ENCODE peak calls at places on chromosomes 5 and 9, in nine cellular contexts. Z is PC-9, T is spleen, G is lower lobe of right lung, X is bronchial epithelial cell, H is retinal pigment epithelial cell, S is body of pancreas, W is MM.1S, L is A673. P is an unnamed sample.

GRCh38 chr5:147479431-147479830 is 30.4 kb downstream of the DPYSL3 start:
- DNase-seq in Z (no peak), T (no peak), G (no peak), X (peak), H (no peak), S (no peak), W (no peak), L (peak), P (no peak)

GRCh38 chr5:42951847-42952411 is 88.2 kb downstream of the ANXA2R start:
- DNase-seq in Z (no peak), T (peak), G (peak), X (no peak), H (no peak), S (peak), W (peak), L (no peak), P (no peak)

GRCh38 chr9:135268981-135269380 is 181.5 kb downstream of the OLFM1 start:
- DNase-seq in Z (no peak), T (no peak), G (no peak), X (no peak), H (no peak), S (no peak), W (no peak), L (no peak), P (no peak)

GRCh38 chr5:111060169-111060568 is 11.3 kb upstream of the TSLP start:
- DNase-seq in Z (no peak), T (no peak), G (no peak), X (no peak), H (no peak), S (no peak), W (no peak), L (no peak), P (no peak)

GRCh38 chr5:79774855-79775237 is 85.2 kb downstream of the CMYA5 start:
- DNase-seq in Z (no peak), T (no peak), G (no peak), X (no peak), H (no peak), S (no peak), W (no peak), L (no peak), P (no peak)

GRCh38 chr9:134858051-134858841 is 22.4 kb upstream of the FCN2 start:
- DNase-seq in Z (peak), T (no peak), G (no peak), X (no peak), H (no peak), S (no peak), W (no peak), L (peak), P (no peak)

GRCh38 chr5:145797336-145797735 is 37.8 kb downstream of the PRELID2 start:
- DNase-seq in Z (no peak), T (no peak), G (no peak), X (peak), H (no peak), S (no peak), W (peak), L (peak), P (no peak)

GRCh38 chr9:111807197-111807596 is 12.5 kb upstream of the SHOC1 start:
- DNase-seq in Z (no peak), T (no peak), G (no peak), X (peak), H (no peak), S (no peak), W (no peak), L (no peak), P (no peak)

GRCh38 chr9:129962376-129962765 is 80.6 kb downstream of the FNBP1 start:
- DNase-seq in Z (no peak), T (no peak), G (no peak), X (no peak), H (no peak), S (no peak), W (no peak), L (no peak), P (no peak)

GRCh38 chr5:112372543-112372942 is 46.5 kb downstream of the EPB41L4A start:
- DNase-seq in Z (no peak), T (no peak), G (no peak), X (peak), H (no peak), S (no peak), W (no peak), L (no peak), P (no peak)

GRCh38 chr5:54985301-54986268 is at the start of gene ESM1:
- DNase-seq in Z (no peak), T (peak), G (peak), X (peak), H (no peak), S (peak), W (no peak), L (no peak), P (peak)

GRCh38 chr9:137113385-137114159 is 961 bp downstream of the DPP7 start:
- DNase-seq in Z (no peak), T (no peak), G (no peak), X (no peak), H (no peak), S (no peak), W (no peak), L (no peak), P (no peak)

GRCh38 chr5:67998709-67999251 is 216.8 kb upstream of the PIK3R1 start:
- DNase-seq in Z (no peak), T (peak), G (peak), X (peak), H (no peak), S (peak), W (no peak), L (peak), P (no peak)

GRCh38 chr9:38017149-38017884 is 51.7 kb downstream of the SHB start:
- DNase-seq in Z (peak), T (no peak), G (peak), X (peak), H (peak), S (peak), W (no peak), L (peak), P (no peak)

GRCh38 chr5:126487596-126487995 is 64.4 kb downstream of the GRAMD2B start:
- DNase-seq in Z (no peak), T (no peak), G (no peak), X (no peak), H (no peak), S (no peak), W (no peak), L (no peak), P (no peak)

GRCh38 chr5:126486332-126486731 is 63.1 kb downstream of the GRAMD2B start:
- DNase-seq in Z (no peak), T (no peak), G (no peak), X (no peak), H (no peak), S (no peak), W (no peak), L (no peak), P (no peak)

GRCh38 chr5:126492939-126493338 is 69.7 kb downstream of the GRAMD2B start:
- DNase-seq in Z (no peak), T (no peak), G (no peak), X (no peak), H (no peak), S (no peak), W (no peak), L (no peak), P (no peak)

GRCh38 chr5:126488362-126489065 is 65.3 kb downstream of the GRAMD2B start:
- DNase-seq in Z (no peak), T (no peak), G (no peak), X (no peak), H (peak), S (no peak), W (no peak), L (peak), P (no peak)

GRCh38 chr5:126490167-126490937 is 67.1 kb downstream of the GRAMD2B start:
- DNase-seq in Z (no peak), T (no peak), G (no peak), X (no peak), H (no peak), S (no peak), W (no peak), L (peak), P (peak)
- TF ChIP-seq CTCF in Z (no peak), T (no peak), G (no peak), X (peak), H (peak), S (no peak), W (no peak), L (peak), P (peak)

GRCh38 chr9:73093016-73093739 is 58.5 kb upstream of the ANXA1 start:
- DNase-seq in Z (no peak), T (no peak), G (no peak), X (no peak), H (no peak), S (no peak), W (no peak), L (no peak), P (no peak)
- TF ChIP-seq CTCF in Z (no peak), T (no peak), G (no peak), X (no peak), H (no peak), S (no peak), W (no peak), L (no peak), P (no peak)

DNA sequence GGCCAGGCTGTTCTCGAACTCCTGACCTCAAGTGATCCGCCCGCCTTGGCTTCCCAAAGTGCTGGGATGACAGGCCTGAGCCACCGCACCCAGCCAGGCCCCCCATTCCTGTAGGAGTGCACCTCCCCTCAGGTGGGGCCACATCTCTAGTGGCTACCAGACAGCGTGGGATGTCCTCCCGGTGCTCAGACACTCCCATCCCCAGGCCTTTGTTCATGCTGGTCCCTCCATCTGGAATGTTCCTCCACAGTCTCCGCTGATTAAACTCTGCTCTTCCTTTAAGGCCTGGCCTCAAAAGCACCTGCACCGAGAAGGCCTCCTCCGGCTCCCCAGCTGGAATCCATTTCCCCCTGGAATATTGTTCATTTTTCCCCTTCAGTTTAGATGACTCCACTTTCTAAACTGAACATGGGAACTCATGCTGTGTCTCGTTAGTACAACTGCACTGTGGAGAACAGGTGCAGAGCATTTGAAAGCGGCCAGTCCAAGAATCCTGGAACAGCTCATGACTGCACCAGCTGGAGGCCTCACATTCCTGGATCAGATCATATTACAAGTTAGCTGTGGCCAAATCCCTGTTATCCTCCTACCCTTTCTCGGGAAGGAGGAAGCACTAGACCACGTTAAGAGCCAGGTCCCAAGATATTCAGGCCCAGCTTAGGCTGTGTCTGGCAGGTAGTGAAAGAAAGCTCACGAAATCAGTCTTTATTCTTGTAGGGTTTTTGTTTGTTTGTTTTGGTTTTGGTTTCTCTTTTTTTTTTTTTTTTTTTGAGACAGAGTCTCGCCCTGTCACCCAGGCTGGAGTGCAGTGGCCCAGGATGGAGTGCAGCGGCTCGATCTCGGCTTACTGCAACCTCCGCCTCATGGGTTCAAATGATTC is 10.8 kb upstream of the PRRC2B start:
- DNase-seq in Z (peak), T (no peak), G (no peak), X (peak), H (peak), S (peak), W (peak), L (peak), P (peak)
- TF ChIP-seq CTCF in Z (no peak), T (no peak), G (no peak), X (no peak), H (no peak), S (no peak), W (no peak), L (no peak), P (no peak)

DNA sequence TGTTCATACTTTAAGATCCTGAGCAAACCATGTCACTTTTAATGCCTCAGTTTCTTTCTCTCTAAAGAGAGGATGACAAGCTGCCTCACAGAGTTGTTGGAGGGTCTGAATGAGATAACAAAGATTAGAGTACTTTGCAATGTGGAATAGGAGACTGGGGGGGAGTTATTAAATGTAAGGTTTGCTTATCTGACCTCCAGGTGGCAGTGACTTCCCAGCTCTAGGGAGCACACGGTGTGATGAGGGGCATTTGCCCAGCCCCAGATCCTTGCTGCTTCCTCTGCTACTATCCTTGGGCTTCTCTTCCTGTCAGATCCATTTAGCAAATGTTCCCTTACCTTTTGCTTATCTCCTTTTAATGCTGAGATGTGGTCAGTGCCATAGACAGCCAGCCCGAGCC is 30.7 kb downstream of the ENHO start:
- DNase-seq in Z (no peak), T (no peak), G (no peak), X (no peak), H (no peak), S (no peak), W (no peak), L (no peak), P (no peak)
- TF ChIP-seq CTCF in Z (no peak), T (no peak), G (no peak), X (no peak), H (peak), S (no peak), W (no peak), L (no peak), P (no peak)

P was measured in AG09319.